ENCODE peak calls at places on chromosome 14, in six cellular contexts. Z is GM23338; S is CD4-positive, alpha-beta T cell; I is hepatocyte; V is brain microvascular endothelial cell; F is A549. E is an unnamed sample.

GRCh38 chr14:56811596-56812363 is 1.5 kb upstream of the OTX2 start:
- DNase-seq in Z (peak; percentile 75), S (no peak), I (no peak), V (no peak), F (no peak), E (no peak)

GRCh38 chr14:95156153-95156764 is 1.1 kb downstream of the DICER1 start:
- DNase-seq in Z (no peak), S (no peak), I (no peak), V (peak; percentile 18), F (no peak), E (peak; percentile 74)

GRCh38 chr14:51614707-51615106 is 37.0 kb upstream of the FRMD6 start:
- DNase-seq in Z (no peak), S (no peak), I (no peak), V (no peak), F (no peak), E (no peak)

GRCh38 chr14:81402123-81402495 is 2.0 kb upstream of the STON2 start:
- DNase-seq in Z (no peak), S (no peak), I (no peak), V (no peak), F (no peak), E (peak; percentile 72)

GRCh38 chr14:53183611-53184010 is 30.5 kb upstream of the DDHD1 start:
- DNase-seq in Z (no peak), S (no peak), I (no peak), V (no peak), F (no peak), E (peak; percentile 25)

GRCh38 chr14:34043627-34044372 is 92.9 kb upstream of the EGLN3 start:
- DNase-seq in Z (peak; percentile 35), S (peak; percentile 49), I (peak; percentile 43), V (no peak), F (peak; percentile 67), E (no peak)

GRCh38 chr14:68191567-68192321 is 372.2 kb downstream of the RAD51B start:
- DNase-seq in Z (peak; percentile 14), S (no peak), I (peak; percentile 67), V (no peak), F (peak; percentile 62), E (no peak)

GRCh38 chr14:51430600-51430999 is 190.6 kb downstream of the TMX1 start:
- DNase-seq in Z (peak; percentile 48), S (no peak), I (no peak), V (no peak), F (no peak), E (no peak)

GRCh38 chr14:47675489-47676300 is at the start of gene MDGA2:
- DNase-seq in Z (peak; percentile 86), S (no peak), I (peak; percentile 51), V (peak; percentile 26), F (peak; percentile 7), E (peak; percentile 72)

GRCh38 chr14:104665092-104665662 is 24.2 kb upstream of the INF2 start:
- DNase-seq in Z (no peak), S (no peak), I (no peak), V (no peak), F (no peak), E (no peak)

GRCh38 chr14:100654814-100655795 is 67.9 kb upstream of the BEGAIN start:
- DNase-seq in Z (peak; percentile 66), S (peak; percentile 24), I (peak; percentile 78), V (no peak), F (peak; percentile 90), E (peak; percentile 96)

GRCh38 chr14:96748371-96748770 is 48.8 kb upstream of the VRK1 start:
- DNase-seq in Z (no peak), S (no peak), I (no peak), V (no peak), F (no peak), E (no peak)

GRCh38 chr14:64704743-64705405 is 650 bp downstream of the PLEKHG3 start:
- DNase-seq in Z (no peak), S (no peak), I (peak; percentile 52), V (no peak), F (no peak), E (peak; percentile 81)
- TF ChIP-seq CTCF in Z (no peak), S (no peak), I (no peak), V (no peak), F (no peak), E (no peak)

GRCh38 chr14:102516531-102517411 is 7.2 kb upstream of the ANKRD9 start:
- DNase-seq in Z (peak; percentile 75), S (peak; percentile 48), I (peak; percentile 71), V (no peak), F (peak; percentile 67), E (peak; percentile 99)
- H3K27ac ChIP-seq in Z (no peak overlapping the region), S (no peak overlapping the region), I (peak overlapping the region; percentile 1), V (no peak overlapping the region), F (peak overlapping the region; percentile 91), E (no peak overlapping the region)

GRCh38 chr14:105931808-105932483 is 405.6 kb downstream of the TMEM121 start:
- DNase-seq in Z (no peak), S (no peak), I (no peak), V (no peak), F (peak; percentile 36), E (peak; percentile 57)
- TF ChIP-seq CTCF in Z (no peak), S (no peak), I (no peak), V (no peak), F (peak; percentile 35), E (no peak)

DNA sequence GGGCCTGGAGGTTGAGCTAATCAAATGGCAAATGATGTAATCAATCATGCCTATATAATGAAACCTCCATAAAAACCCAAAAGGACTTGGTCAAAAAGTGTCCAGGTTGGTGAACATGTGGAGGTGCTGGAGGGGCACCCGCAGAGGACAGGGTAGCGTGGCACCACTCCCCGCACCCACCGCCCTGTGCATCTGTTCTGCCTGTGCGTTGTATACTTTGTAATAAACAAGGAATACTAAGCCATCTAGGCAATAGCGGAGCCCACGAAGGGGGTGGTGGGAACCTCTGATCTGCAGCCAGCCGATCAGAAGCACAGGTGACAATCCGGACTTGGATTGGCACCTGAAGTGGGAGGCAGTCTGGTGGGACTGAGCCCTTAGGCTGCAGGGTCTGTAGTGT is 75.8 kb upstream of the GPR68 start:
- DNase-seq in Z (no peak), S (no peak), I (no peak), V (no peak), F (no peak), E (peak; percentile 23)
- H3K27ac ChIP-seq in Z (no peak overlapping the region), S (peak overlapping the region; percentile 95), I (no peak overlapping the region), V (no peak overlapping the region), F (no peak overlapping the region), E (no peak overlapping the region)

GRCh38 chr14:61196034-61196433 is 85.1 kb downstream of the TMEM30B start:
- DNase-seq in Z (no peak), S (no peak), I (no peak), V (no peak), F (no peak), E (no peak)
- TF ChIP-seq CTCF in Z (peak; percentile 43), S (no peak), I (no peak), V (peak; percentile 31), F (peak; percentile 7), E (peak; percentile 21)

E was measured in osteoblast.